ENCODE peak calls at places on chromosomes 4 and X, in five cellular contexts. T is ovary, H is adrenal gland, E is HCT116, K is Peyer's patch. J is an unnamed sample.

GRCh38 chr4:42555828-42556227 is 101.1 kb downstream of the ATP8A1 start:
- DNase-seq in T (no peak), H (no peak), E (no peak), K (no peak), J (no peak)

GRCh38 chr4:147801820-147802219 is 69.9 kb downstream of the ARHGAP10 start:
- DNase-seq in T (no peak), H (no peak), E (no peak), K (no peak), J (no peak)

GRCh38 chr4:128228021-128228571 is 59.5 kb downstream of the PGRMC2 start:
- DNase-seq in T (no peak), H (no peak), E (no peak), K (no peak), J (peak)

GRCh38 chr4:85243857-85244256 is 231.1 kb upstream of the ARHGAP24 start:
- DNase-seq in T (no peak), H (no peak), E (no peak), K (no peak), J (no peak)

GRCh38 chr4:112321768-112322684 is 24.9 kb downstream of the ALPK1 start:
- DNase-seq in T (peak), H (peak), E (peak), K (peak), J (peak)

GRCh38 chrX:1876041-1876440 is 261.2 kb downstream of the ASMT start:
- DNase-seq in T (no peak), H (no peak), E (no peak), K (no peak), J (no peak)

GRCh38 chr4:71231073-71231752 is 107.6 kb upstream of the SLC4A4 start:
- DNase-seq in T (peak), H (peak), E (no peak), K (peak), J (peak)

GRCh38 chr4:16505726-16506125 is 279.5 kb upstream of the TAPT1 start:
- DNase-seq in T (no peak), H (no peak), E (no peak), K (no peak), J (no peak)

GRCh38 chr4:13399257-13399656 is 84.9 kb downstream of the RAB28 start:
- DNase-seq in T (no peak), H (no peak), E (no peak), K (no peak), J (no peak)

GRCh38 chr4:25258980-25259578 is 25.2 kb downstream of the PI4K2B start:
- DNase-seq in T (no peak), H (no peak), E (no peak), K (no peak), J (no peak)

GRCh38 chr4:138110815-138111214 is 131.3 kb downstream of the SLC7A11 start:
- DNase-seq in T (no peak), H (no peak), E (no peak), K (no peak), J (no peak)

GRCh38 chr4:37631551-37631950 is 54.6 kb downstream of the RELL1 start:
- DNase-seq in T (peak), H (no peak), E (no peak), K (peak), J (peak)

GRCh38 chr4:122827258-122827887 is 742 bp downstream of the FGF2 start:
- DNase-seq in T (peak), H (peak), E (no peak), K (peak), J (peak)

GRCh38 chr4:100257567-100257966 is 67.3 kb upstream of the DDIT4L start:
- DNase-seq in T (no peak), H (no peak), E (peak), K (no peak), J (no peak)

DNA sequence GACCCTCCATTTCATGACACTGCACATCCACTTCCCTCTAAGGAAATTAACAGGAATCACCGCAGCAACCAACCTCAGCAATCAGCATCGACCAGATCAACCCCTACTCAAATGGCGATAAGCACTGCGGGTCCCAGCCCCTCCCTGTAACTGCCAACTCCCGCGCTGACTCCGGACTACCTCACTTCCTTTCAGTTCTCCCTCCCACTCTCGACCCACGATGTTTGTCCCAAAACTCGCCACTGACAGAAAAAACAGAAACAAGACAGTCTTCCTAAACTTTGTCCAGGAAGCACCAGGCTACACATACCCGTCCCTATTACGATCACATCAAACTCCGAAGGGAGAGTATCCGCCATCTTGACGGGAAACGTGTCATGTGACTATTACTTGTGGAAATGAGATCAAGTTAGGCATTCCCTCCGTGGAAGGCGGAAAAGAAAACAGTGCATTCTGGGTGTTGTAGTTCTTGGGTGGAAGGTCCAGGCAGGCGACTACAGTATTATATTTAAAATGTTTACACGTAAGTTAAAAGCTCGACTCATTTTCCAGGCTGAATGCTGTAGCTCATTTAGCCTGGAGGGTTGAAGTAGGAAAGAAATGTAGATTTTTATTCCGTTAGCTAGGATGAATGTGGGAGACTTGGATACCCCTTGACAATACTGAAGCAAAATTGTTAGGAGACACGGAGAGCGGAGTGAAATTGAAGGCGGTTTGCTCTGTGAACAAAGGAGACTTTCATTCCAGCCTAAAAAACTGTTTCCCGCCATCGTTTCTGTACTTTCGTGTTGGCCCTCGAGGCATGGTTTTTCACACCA is at the start of gene CHM:
- DNase-seq in T (peak), H (peak), E (peak), K (peak), J (peak)
- TF ChIP-seq POLR2A in T (peak), H (no peak), E (peak), K (peak), J (peak)

GRCh38 chr4:94451669-94452475 is at the start of gene PDLIM5:
- DNase-seq in T (peak), H (peak), E (peak), K (peak), J (peak)
- TF ChIP-seq POLR2A in T (peak), H (peak), E (peak), K (peak), J (peak)

GRCh38 chr4:169270810-169271691 is at the start of gene SH3RF1:
- DNase-seq in T (peak), H (peak), E (no peak), K (peak), J (peak)
- TF ChIP-seq POLR2A in T (peak), H (peak), E (peak), K (peak), J (peak)

GRCh38 chrX:150761819-150762216 is 68.6 kb downstream of the MTMR1 start:
- DNase-seq in T (no peak), H (no peak), E (no peak), K (no peak), J (no peak)
- TF ChIP-seq POLR2A in T (no peak), H (no peak), E (no peak), K (no peak), J (no peak)

DNA sequence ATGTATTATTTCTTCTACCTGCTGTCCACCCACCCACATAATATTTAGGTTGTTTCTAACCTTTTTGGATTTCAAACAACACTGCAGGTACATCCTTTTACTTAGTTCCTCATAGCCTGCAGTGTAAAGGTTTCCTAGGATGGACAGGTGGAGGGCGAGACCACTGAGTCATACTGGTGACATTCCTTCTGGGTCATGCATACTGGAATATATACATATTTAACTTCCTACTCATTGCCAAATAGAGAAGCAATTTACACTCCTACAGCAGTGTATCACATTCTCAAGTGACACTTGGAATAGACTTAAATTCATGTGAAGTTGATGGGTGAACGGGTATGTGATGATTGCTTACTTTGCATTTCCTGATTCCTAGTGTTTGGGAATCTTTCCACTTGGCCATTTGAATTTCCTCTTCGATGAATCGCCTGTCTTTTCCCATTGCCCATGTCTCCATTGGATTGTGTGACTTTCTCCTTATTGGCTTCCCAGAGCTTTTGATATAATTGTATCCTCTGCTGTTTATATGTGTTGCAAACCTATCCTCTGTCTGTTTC is 8.2 kb upstream of the PPP2R2C start:
- DNase-seq in T (no peak), H (no peak), E (no peak), K (no peak), J (no peak)
- TF ChIP-seq POLR2A in T (no peak), H (no peak), E (no peak), K (no peak), J (no peak)

GRCh38 chr4:169659736-169660670 is 39.6 kb downstream of the CLCN3 start:
- DNase-seq in T (peak), H (peak), E (peak), K (peak), J (peak)
- TF ChIP-seq POLR2A in T (no peak), H (no peak), E (no peak), K (peak), J (peak)

GRCh38 chr4:10112658-10113284 is 3.8 kb downstream of the WDR1 start:
- DNase-seq in T (no peak), H (no peak), E (no peak), K (no peak), J (no peak)
- TF ChIP-seq POLR2A in T (no peak), H (no peak), E (no peak), K (no peak), J (no peak)

GRCh38 chrX:72270316-72270866 is 6.7 kb downstream of the RPS4X start:
- DNase-seq in T (no peak), H (no peak), E (no peak), K (no peak), J (no peak)
- TF ChIP-seq POLR2A in T (no peak), H (no peak), E (no peak), K (no peak), J (no peak)

GRCh38 chr4:150874386-150875226 is 140.5 kb downstream of the LRBA start:
- DNase-seq in T (no peak), H (no peak), E (no peak), K (no peak), J (no peak)

DNA sequence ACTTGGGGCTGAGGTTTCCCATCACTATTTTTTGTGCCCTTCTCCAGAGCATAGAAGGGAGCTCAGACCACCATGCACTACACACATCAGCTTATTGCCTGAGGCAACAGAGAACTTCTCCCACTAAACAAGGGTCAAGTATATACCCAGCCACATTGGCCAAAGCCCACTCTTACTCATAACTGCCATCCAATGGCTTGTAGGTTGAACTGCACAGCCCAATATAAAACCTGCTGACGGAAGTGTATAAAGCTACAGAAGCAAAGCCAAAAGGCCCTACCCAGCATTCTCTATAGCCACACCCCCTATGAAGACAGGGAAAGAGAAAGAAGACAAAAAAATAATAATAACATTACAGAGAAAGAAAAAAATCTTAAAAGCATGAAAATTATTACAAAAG is 139.7 kb downstream of the LRBA start:
- DNase-seq in T (no peak), H (no peak), E (no peak), K (no peak), J (no peak)
- TF ChIP-seq POLR2A in T (no peak), H (no peak), E (no peak), K (no peak), J (no peak)